ENCODE peak calls at places on chromosomes 6 and 20, in eight cellular contexts. D is cardiac fibroblast, U is BJ, Q is cardiac muscle cell, Z is ELR, S is brain microvascular endothelial cell, V is glomerular endothelial cell, X is HTR-8/SVneo. R is an unnamed sample.

GRCh38 chr6:144285548-144285797 is 338 bp downstream of the UTRN start:
- DNase-seq in D (no peak), U (no peak), Q (no peak), Z (no peak), S (no peak), V (no peak), X (no peak), R (no peak)

GRCh38 chr20:52192296-52193007 is 873 bp upstream of the ZFP64 start:
- DNase-seq in D (peak; percentile 13), U (no peak), Q (no peak), Z (peak; percentile 55), S (no peak), V (no peak), X (peak; percentile 86), R (no peak)

GRCh38 chr6:74574794-74575193 is 631.1 kb downstream of the COL12A1 start:
- DNase-seq in D (peak; percentile 64), U (no peak), Q (peak; percentile 61), Z (peak; percentile 60), S (peak; percentile 36), V (no peak), X (no peak), R (peak; percentile 60)

GRCh38 chr20:20548527-20549266 is 163.7 kb downstream of the RALGAPA2 start:
- DNase-seq in D (no peak), U (no peak), Q (no peak), Z (no peak), S (no peak), V (no peak), X (no peak), R (no peak)

GRCh38 chr6:128005009-128005408 is 104.2 kb upstream of the THEMIS start:
- DNase-seq in D (peak; percentile 38), U (no peak), Q (no peak), Z (peak; percentile 59), S (no peak), V (no peak), X (no peak), R (no peak)

GRCh38 chr6:165716886-165717285 is 53.8 kb upstream of the PDE10A start:
- DNase-seq in D (peak; percentile 51), U (no peak), Q (no peak), Z (no peak), S (peak; percentile 40), V (no peak), X (no peak), R (no peak)

GRCh38 chr6:106128981-106129761 is 43.0 kb downstream of the PRDM1 start:
- DNase-seq in D (peak; percentile 79), U (peak; percentile 95), Q (peak; percentile 81), Z (peak; percentile 85), S (peak; percentile 50), V (no peak), X (peak; percentile 61), R (peak; percentile 95)

GRCh38 chr6:67916389-67916788 is 718.7 kb upstream of the ADGRB3 start:
- DNase-seq in D (peak; percentile 36), U (no peak), Q (peak; percentile 90), Z (no peak), S (no peak), V (no peak), X (peak; percentile 27), R (no peak)

GRCh38 chr6:1615651-1616420 is 6.1 kb downstream of the FOXC1 start:
- DNase-seq in D (no peak), U (no peak), Q (no peak), Z (no peak), S (no peak), V (no peak), X (no peak), R (no peak)

GRCh38 chr20:45300961-45301360 is 5.7 kb upstream of the RBPJL start:
- DNase-seq in D (peak; percentile 36), U (no peak), Q (peak; percentile 37), Z (peak; percentile 78), S (peak; percentile 38), V (no peak), X (peak; percentile 88), R (peak; percentile 53)

GRCh38 chr20:24531202-24531601 is 61.8 kb downstream of the SYNDIG1 start:
- DNase-seq in D (no peak), U (no peak), Q (no peak), Z (no peak), S (no peak), V (no peak), X (no peak), R (no peak)

GRCh38 chr6:45920819-45921511 is 94.7 kb downstream of the CLIC5 start:
- DNase-seq in D (peak; percentile 15), U (no peak), Q (no peak), Z (peak; percentile 8), S (no peak), V (no peak), X (no peak), R (peak; percentile 23)

GRCh38 chr6:12875061-12875460 is 158.5 kb downstream of the PHACTR1 start:
- DNase-seq in D (peak; percentile 24), U (peak; percentile 69), Q (peak; percentile 25), Z (peak; percentile 97), S (no peak), V (no peak), X (no peak), R (peak; percentile 92)

GRCh38 chr6:82251942-82252341 is 4.4 kb upstream of the IBTK start:
- DNase-seq in D (peak; percentile 68), U (no peak), Q (peak; percentile 68), Z (peak; percentile 70), S (peak; percentile 39), V (no peak), X (peak; percentile 29), R (peak; percentile 65)

GRCh38 chr6:130720076-130720475 is 107.1 kb upstream of the SMLR1 start:
- DNase-seq in D (no peak), U (no peak), Q (no peak), Z (no peak), S (no peak), V (no peak), X (no peak), R (no peak)

GRCh38 chr6:168116975-168117899 is 38.2 kb upstream of the FRMD1 start:
- DNase-seq in D (no peak), U (no peak), Q (peak; percentile 6), Z (no peak), S (no peak), V (no peak), X (no peak), R (no peak)

GRCh38 chr20:13245250-13245723 is 24.2 kb downstream of the ISM1 start:
- DNase-seq in D (no peak), U (no peak), Q (no peak), Z (no peak), S (no peak), V (no peak), X (no peak), R (no peak)

GRCh38 chr6:112680076-112680475 is 332.9 kb downstream of the RFPL4B start:
- DNase-seq in D (peak; percentile 32), U (no peak), Q (no peak), Z (no peak), S (no peak), V (no peak), X (no peak), R (peak; percentile 8)

GRCh38 chr6:18507561-18507960 is 120.4 kb downstream of the RNF144B start:
- DNase-seq in D (peak; percentile 65), U (no peak), Q (peak; percentile 41), Z (no peak), S (no peak), V (no peak), X (no peak), R (peak; percentile 61)

GRCh38 chr6:11192167-11192566 is 40.3 kb downstream of the NEDD9 start:
- DNase-seq in D (no peak), U (no peak), Q (no peak), Z (no peak), S (no peak), V (no peak), X (no peak), R (no peak)